ENCODE peak calls at places on chromosome 16, in eight cellular contexts. C, V, N, D, Z, F, G and T are unnamed samples.

GRCh38 chr16:79767597-79768280 is 167.2 kb upstream of the MAF start:
- DNase-seq in C (no peak), V (no peak), N (no peak), D (no peak), Z (no peak), F (peak; percentile 24), G (peak; percentile 59), T (no peak)

GRCh38 chr16:5490499-5490898 is 392.9 kb upstream of the EEF2KMT start:
- DNase-seq in C (no peak), V (no peak), N (peak; percentile 6), D (no peak), Z (no peak), F (peak; percentile 85), G (peak; percentile 73), T (peak; percentile 80)

GRCh38 chr16:11395008-11395948 is 50.0 kb downstream of the RMI2 start:
- DNase-seq in C (peak; percentile 38), V (no peak), N (no peak), D (no peak), Z (no peak), F (no peak), G (no peak), T (no peak)

GRCh38 chr16:80500116-80500859 is 40.5 kb upstream of the DYNLRB2 start:
- DNase-seq in C (no peak), V (no peak), N (no peak), D (no peak), Z (no peak), F (no peak), G (no peak), T (no peak)

GRCh38 chr16:24986512-24987303 is 28.5 kb downstream of the ARHGAP17 start:
- DNase-seq in C (peak; percentile 74), V (no peak), N (no peak), D (no peak), Z (no peak), F (no peak), G (no peak), T (no peak)

GRCh38 chr16:86534779-86535605 is 20.0 kb downstream of the MTHFSD start:
- DNase-seq in C (peak; percentile 63), V (no peak), N (no peak), D (no peak), Z (no peak), F (no peak), G (no peak), T (no peak)

GRCh38 chr16:55120408-55120807 is 189.7 kb downstream of the IRX5 start:
- DNase-seq in C (no peak), V (no peak), N (peak; percentile 8), D (no peak), Z (no peak), F (peak; percentile 27), G (no peak), T (no peak)

GRCh38 chr16:2371421-2371820 is 30.9 kb upstream of the ABCA3 start:
- DNase-seq in C (no peak), V (no peak), N (peak; percentile 3), D (no peak), Z (no peak), F (no peak), G (no peak), T (no peak)

GRCh38 chr16:89036776-89037175 is 56.9 kb upstream of the ACSF3 start:
- DNase-seq in C (no peak), V (no peak), N (no peak), D (no peak), Z (no peak), F (no peak), G (no peak), T (peak; percentile 7)

GRCh38 chr16:5347561-5347960 is 250.0 kb upstream of the EEF2KMT start:
- DNase-seq in C (no peak), V (no peak), N (no peak), D (no peak), Z (no peak), F (no peak), G (no peak), T (no peak)

GRCh38 chr16:21645261-21645721 is 7.1 kb downstream of the IGSF6 start:
- DNase-seq in C (no peak), V (no peak), N (no peak), D (peak; percentile 71), Z (peak; percentile 72), F (no peak), G (no peak), T (no peak)

GRCh38 chr16:89557936-89558490 is 2.5 kb upstream of the RPL13 start:
- DNase-seq in C (no peak), V (no peak), N (no peak), D (no peak), Z (no peak), F (no peak), G (no peak), T (no peak)

GRCh38 chr16:88595921-88596320 is 25.7 kb downstream of the ZC3H18 start:
- DNase-seq in C (no peak), V (no peak), N (no peak), D (no peak), Z (no peak), F (no peak), G (no peak), T (no peak)

GRCh38 chr16:89955001-89955685 is 6.6 kb downstream of the DEF8 start:
- DNase-seq in C (no peak), V (no peak), N (no peak), D (no peak), Z (no peak), F (peak; percentile 46), G (no peak), T (no peak)

GRCh38 chr16:10226672-10227306 is 44.6 kb upstream of the GRIN2A start:
- DNase-seq in C (no peak), V (no peak), N (no peak), D (no peak), Z (no peak), F (no peak), G (no peak), T (no peak)

GRCh38 chr16:81621496-81621895 is 157.6 kb upstream of the PLCG2 start:
- DNase-seq in C (no peak), V (no peak), N (no peak), D (no peak), Z (no peak), F (no peak), G (no peak), T (no peak)
- H3K4me1 ChIP-seq in C (peaks cover 28% of the 10 kb centered on the region), V (peaks cover 9% of the 10 kb centered on the region), N (peaks cover 22% of the 10 kb centered on the region), D (peaks cover 11% of the 10 kb centered on the region), Z (peaks cover 18% of the 10 kb centered on the region), F (no peaks in the 10 kb centered on the region), G (peaks cover 14% of the 10 kb centered on the region), T (no peaks in the 10 kb centered on the region)

GRCh38 chr16:27853651-27854050 is 209.9 kb downstream of the GSG1L start:
- DNase-seq in C (peak; percentile 12), V (no peak), N (no peak), D (no peak), Z (no peak), F (no peak), G (no peak), T (no peak)
- H3K4me3 ChIP-seq in C (no peak overlapping the region), V (no peak overlapping the region), N (no peak overlapping the region), D (no peak overlapping the region), Z (no peak overlapping the region), F (no peak overlapping the region), G (no peak overlapping the region), T (no peak overlapping the region)

GRCh38 chr16:85399583-85400284 is 213.4 kb upstream of the GSE1 start:
- DNase-seq in C (peak; percentile 46), V (no peak), N (no peak), D (no peak), Z (no peak), F (no peak), G (no peak), T (peak; percentile 24)

GRCh38 chr16:85401917-85402766 is 211.0 kb upstream of the GSE1 start:
- DNase-seq in C (peak; percentile 54), V (no peak), N (no peak), D (no peak), Z (no peak), F (no peak), G (no peak), T (peak; percentile 13)

GRCh38 chr16:85398688-85399582 is 214.2 kb upstream of the GSE1 start:
- DNase-seq in C (peak; percentile 53), V (no peak), N (no peak), D (no peak), Z (no peak), F (no peak), G (no peak), T (no peak)

GRCh38 chr16:85401370-85401916 is 211.7 kb upstream of the GSE1 start:
- DNase-seq in C (peak; percentile 58), V (no peak), N (no peak), D (no peak), Z (no peak), F (no peak), G (no peak), T (peak; percentile 6)

GRCh38 chr16:85400305-85401205 is 212.6 kb upstream of the GSE1 start:
- DNase-seq in C (peak; percentile 40), V (no peak), N (no peak), D (no peak), Z (no peak), F (no peak), G (no peak), T (no peak)
- H3K4me1 ChIP-seq in C (peaks cover 27% of the 10 kb centered on the region), V (no peaks in the 10 kb centered on the region), N (peaks cover 18% of the 10 kb centered on the region), D (no peaks in the 10 kb centered on the region), Z (no peaks in the 10 kb centered on the region), F (peaks cover 17% of the 10 kb centered on the region), G (peaks cover 3% of the 10 kb centered on the region), T (peaks cover 25% of the 10 kb centered on the region)

GRCh38 chr16:1312903-1313302 is 3.5 kb downstream of the UBE2I start:
- DNase-seq in C (no peak), V (no peak), N (no peak), D (no peak), Z (no peak), F (no peak), G (peak; percentile 27), T (no peak)

GRCh38 chr16:1311212-1311737 is 1.8 kb downstream of the UBE2I start:
- DNase-seq in C (no peak), V (no peak), N (no peak), D (no peak), Z (no peak), F (no peak), G (no peak), T (no peak)

GRCh38 chr16:1312459-1312801 is 3.0 kb downstream of the UBE2I start:
- DNase-seq in C (no peak), V (no peak), N (no peak), D (no peak), Z (no peak), F (no peak), G (peak; percentile 21), T (no peak)

GRCh38 chr16:1310832-1311200 is 1.4 kb downstream of the UBE2I start:
- DNase-seq in C (no peak), V (no peak), N (no peak), D (peak; percentile 36), Z (no peak), F (no peak), G (no peak), T (no peak)

DNA sequence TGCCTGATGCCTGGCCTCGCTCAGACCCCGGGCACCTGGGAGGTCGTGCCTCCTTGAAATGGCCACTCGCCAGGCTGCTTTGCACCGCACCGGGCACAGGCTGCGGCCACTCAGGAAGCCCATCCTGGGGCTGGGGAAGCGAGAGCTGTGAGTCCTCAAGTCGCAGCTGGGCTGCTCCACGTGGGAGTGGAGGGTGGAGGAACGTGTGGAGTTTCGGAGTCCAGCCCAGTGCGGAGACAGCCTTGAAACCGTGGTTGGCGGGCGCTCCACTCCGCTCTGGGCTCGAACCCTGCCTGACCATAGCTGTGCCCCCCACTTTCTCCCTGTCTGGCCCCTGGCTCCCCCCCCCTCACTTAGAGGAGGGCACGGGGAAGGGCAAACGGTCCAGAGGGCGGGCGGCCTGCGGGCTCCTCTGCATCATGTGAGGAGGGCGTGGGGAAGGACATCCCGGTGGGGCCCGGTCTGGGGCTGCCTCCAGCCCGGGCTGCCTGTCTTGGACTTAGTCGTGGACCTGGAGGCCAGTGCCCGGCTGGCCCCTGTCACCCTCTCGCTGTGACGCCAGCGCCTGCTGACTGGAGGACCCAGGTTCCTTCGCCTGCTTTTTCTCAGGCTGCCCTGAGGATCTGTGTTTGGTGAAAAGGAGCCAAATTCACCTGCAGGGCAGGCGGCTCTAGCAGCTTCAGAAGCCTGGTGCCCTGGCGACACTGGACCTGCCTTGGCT is 2.5 kb downstream of the UBE2I start:
- DNase-seq in C (no peak), V (no peak), N (peak; percentile 35), D (no peak), Z (no peak), F (no peak), G (no peak), T (no peak)
- H3K4me3 ChIP-seq in C (peak overlapping the region; percentile 72), V (peak overlapping the region; percentile 76), N (peak overlapping the region; percentile 77), D (peak overlapping the region; percentile 63), Z (peak overlapping the region; percentile 68), F (peak overlapping the region; percentile 99), G (no peak overlapping the region), T (peak overlapping the region; percentile 97)